ENCODE peak calls at places on chromosomes 11 and 22, in eight cellular contexts. V is esophagus squamous epithelium; O is SJSA1; K is gastrocnemius medialis; L is left ventricle myocardium inferior; Y is CD8-positive, alpha-beta T cell; M is CD4-positive, CD25-positive, alpha-beta regulatory T cell; I is tibial artery. U is an unnamed sample. For H3K4me1 and H3K9me3, the result is how much of the 10 kb centered on the place peaks cover.

GRCh38 chr22:40803292-40803691 is 15.9 kb downstream of the SLC25A17 start:
- DNase-seq in V (no peak), O (no peak), K (no peak), L (no peak), Y (no peak), M (no peak), I (no peak), U (no peak)

GRCh38 chr11:22829231-22830081 is at the start of gene SVIP:
- DNase-seq in V (peak), O (peak), K (peak), L (peak), Y (peak), M (peak), I (peak), U (peak)

GRCh38 chr22:37930270-37930951 is 23.0 kb downstream of the C22orf23 start:
- DNase-seq in V (no peak), O (no peak), K (no peak), L (no peak), Y (no peak), M (no peak), I (no peak), U (no peak)

GRCh38 chr11:134004406-134005197 is 47.8 kb upstream of the IGSF9B start:
- DNase-seq in V (no peak), O (no peak), K (no peak), L (no peak), Y (no peak), M (no peak), I (no peak), U (no peak)

GRCh38 chr11:92591551-92591950 is 366.9 kb downstream of the FAT3 start:
- DNase-seq in V (no peak), O (no peak), K (no peak), L (no peak), Y (no peak), M (no peak), I (no peak), U (no peak)

GRCh38 chr11:70670684-70671034 is 272.3 kb downstream of the CTTN start:
- DNase-seq in V (no peak), O (no peak), K (no peak), L (no peak), Y (no peak), M (no peak), I (no peak), U (no peak)

GRCh38 chr11:833114-833791 is 501 bp downstream of the CD151 start:
- DNase-seq in V (no peak), O (no peak), K (no peak), L (peak), Y (peak), M (no peak), I (no peak), U (peak)

GRCh38 chr22:37518509-37519267 is 527 bp downstream of the CARD10 start:
- DNase-seq in V (no peak), O (peak), K (no peak), L (no peak), Y (no peak), M (no peak), I (no peak), U (no peak)

GRCh38 chr11:7532395-7532794 is 18.6 kb downstream of the PPFIBP2 start:
- DNase-seq in V (no peak), O (no peak), K (no peak), L (no peak), Y (no peak), M (no peak), I (no peak), U (no peak)
- H3K4me1 ChIP-seq in V (under half), O (under half), K (under half), L (under half), Y (half or more), M (under half), I (under half), U (under half)

GRCh38 chr11:95149659-95150294 is 60.1 kb downstream of the ENDOD1 start:
- DNase-seq in V (no peak), O (no peak), K (no peak), L (peak), Y (no peak), M (no peak), I (no peak), U (no peak)

GRCh38 chr11:95152878-95153856 is 63.5 kb downstream of the ENDOD1 start:
- DNase-seq in V (no peak), O (no peak), K (no peak), L (no peak), Y (peak), M (peak), I (no peak), U (no peak)

GRCh38 chr11:95148938-95149337 is 59.3 kb downstream of the ENDOD1 start:
- DNase-seq in V (no peak), O (no peak), K (no peak), L (no peak), Y (no peak), M (no peak), I (no peak), U (no peak)

GRCh38 chr11:95148421-95148820 is 58.8 kb downstream of the ENDOD1 start:
- DNase-seq in V (no peak), O (no peak), K (no peak), L (no peak), Y (no peak), M (no peak), I (no peak), U (no peak)

DNA sequence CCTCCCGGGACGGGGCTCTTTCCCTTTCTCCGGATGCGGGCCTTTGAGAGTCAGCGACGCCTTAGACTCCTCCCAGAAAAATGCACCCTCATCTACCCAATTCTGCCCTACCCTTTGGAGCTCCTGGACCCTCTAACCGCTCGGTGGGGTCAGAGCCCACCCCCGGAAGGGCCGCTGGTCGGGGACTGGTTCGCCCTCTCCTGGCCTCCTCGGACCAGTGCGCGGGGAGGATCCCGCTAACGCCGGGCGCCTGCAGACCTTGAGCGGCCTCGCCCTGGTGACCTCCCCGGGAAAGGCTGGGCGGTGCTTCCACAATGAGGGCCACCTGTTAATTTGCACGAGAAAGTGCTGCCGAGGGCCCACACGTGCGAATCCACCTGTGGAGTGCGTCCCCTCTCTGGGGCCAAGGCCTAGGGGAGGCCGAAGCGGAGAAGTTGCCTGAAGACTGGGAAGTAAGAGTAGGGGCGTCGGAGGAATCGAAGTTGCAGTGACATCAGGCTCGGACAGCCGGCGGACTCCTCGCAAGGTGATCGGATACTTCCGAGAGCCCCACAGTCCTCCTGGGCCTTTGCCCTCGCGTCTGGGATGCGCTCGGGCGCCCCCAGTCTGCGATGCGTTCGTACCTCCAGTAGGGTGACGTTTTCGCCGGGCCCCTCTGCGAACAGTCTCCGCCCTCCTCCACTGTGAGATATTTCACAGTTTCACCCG is 61.5 kb downstream of the ENDOD1 start:
- DNase-seq in V (peak), O (no peak), K (peak), L (peak), Y (peak), M (peak), I (peak), U (peak)
- H3K27ac ChIP-seq in V (peak), O (no peak), K (peak), L (peak), Y (peak), M (peak), I (peak), U (peak)

GRCh38 chr11:3357994-3358676 is 20.8 kb downstream of the ZNF195 start:
- DNase-seq in V (no peak), O (no peak), K (no peak), L (no peak), Y (no peak), M (no peak), I (no peak), U (no peak)

GRCh38 chr11:3356858-3357257 is 22.1 kb downstream of the ZNF195 start:
- DNase-seq in V (no peak), O (no peak), K (no peak), L (no peak), Y (no peak), M (no peak), I (no peak), U (no peak)

GRCh38 chr11:3357302-3357701 is 21.6 kb downstream of the ZNF195 start:
- DNase-seq in V (no peak), O (no peak), K (no peak), L (no peak), Y (no peak), M (no peak), I (no peak), U (no peak)

GRCh38 chr11:3359092-3359824 is 19.7 kb downstream of the ZNF195 start:
- DNase-seq in V (no peak), O (no peak), K (no peak), L (no peak), Y (no peak), M (no peak), I (no peak), U (no peak)
- H3K9me3 ChIP-seq in V (half or more), O (under half), K (under half), L (half or more), Y (half or more), M (half or more), I (half or more), U (under half)

GRCh38 chr22:46109474-46110003 is 40.8 kb upstream of the PPARA start:
- DNase-seq in V (no peak), O (no peak), K (no peak), L (no peak), Y (no peak), M (no peak), I (no peak), U (no peak)

GRCh38 chr22:46110215-46110614 is 40.1 kb upstream of the PPARA start:
- DNase-seq in V (no peak), O (peak), K (no peak), L (no peak), Y (no peak), M (no peak), I (no peak), U (no peak)

GRCh38 chr22:46113110-46113909 is 37.0 kb upstream of the PPARA start:
- DNase-seq in V (no peak), O (no peak), K (no peak), L (no peak), Y (no peak), M (no peak), I (no peak), U (no peak)

GRCh38 chr22:46112405-46112804 is 37.9 kb upstream of the PPARA start:
- DNase-seq in V (no peak), O (no peak), K (no peak), L (no peak), Y (no peak), M (no peak), I (no peak), U (no peak)

DNA sequence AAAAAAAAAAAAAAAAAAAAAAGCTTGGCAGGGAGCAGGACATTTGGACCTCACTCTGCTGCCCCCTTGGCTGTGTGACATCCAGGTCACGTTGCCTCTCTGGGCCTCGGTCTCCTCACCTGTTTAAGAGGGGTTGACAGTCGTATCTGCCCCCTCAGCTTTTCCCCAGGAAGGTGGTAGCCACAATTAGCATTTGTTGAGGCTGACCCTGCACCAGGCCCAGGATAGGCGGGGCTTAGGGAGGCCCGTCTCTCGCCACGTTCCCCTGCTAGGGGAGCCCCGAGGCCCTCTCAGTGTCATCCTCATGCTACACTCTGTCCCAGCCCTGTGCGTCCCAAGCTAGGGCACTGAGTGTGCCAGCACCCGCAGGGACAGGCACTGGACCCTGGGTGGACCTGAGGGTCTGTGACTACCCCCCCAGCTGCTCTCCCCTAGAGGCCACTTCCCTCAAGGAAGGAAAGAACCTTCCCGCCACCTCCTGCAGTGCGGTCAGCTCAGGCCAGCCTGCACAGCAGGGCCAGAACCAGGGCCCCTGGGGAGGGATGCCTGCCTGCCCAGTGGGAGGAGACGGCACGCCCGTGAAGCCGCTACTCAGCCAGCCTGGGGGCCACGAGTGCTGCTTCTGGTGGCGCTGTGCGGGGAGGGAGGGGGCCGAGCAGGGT is 38.5 kb upstream of the PPARA start:
- DNase-seq in V (no peak), O (no peak), K (no peak), L (no peak), Y (no peak), M (no peak), I (no peak), U (no peak)
- H3K4me1 ChIP-seq in V (half or more), O (under half), K (half or more), L (half or more), Y (under half), M (under half), I (half or more), U (under half)

GRCh38 chr11:116951762-116952161 is 114.3 kb upstream of the APOA1 start:
- DNase-seq in V (no peak), O (no peak), K (no peak), L (no peak), Y (no peak), M (no peak), I (no peak), U (no peak)

GRCh38 chr11:116950210-116950609 is 112.8 kb upstream of the APOA1 start:
- DNase-seq in V (no peak), O (no peak), K (no peak), L (no peak), Y (no peak), M (no peak), I (no peak), U (no peak)

GRCh38 chr11:116948375-116948774 is 111.0 kb upstream of the APOA1 start:
- DNase-seq in V (no peak), O (peak), K (no peak), L (no peak), Y (no peak), M (no peak), I (no peak), U (no peak)

GRCh38 chr11:116946414-116946813 is 109.0 kb upstream of the APOA1 start:
- DNase-seq in V (no peak), O (no peak), K (no peak), L (no peak), Y (no peak), M (no peak), I (no peak), U (no peak)
- H3K27ac ChIP-seq in V (no peak), O (no peak), K (no peak), L (no peak), Y (no peak), M (no peak), I (no peak), U (no peak)

GRCh38 chr11:78291754-78292108 is 103.0 kb downstream of the USP35 start:
- DNase-seq in V (no peak), O (no peak), K (no peak), L (no peak), Y (no peak), M (no peak), I (no peak), U (no peak)
- H3K9me3 ChIP-seq in V (under half), O (under half), K (under half), L (under half), Y (under half), M (under half), I (under half), U (under half)